ENCODE peak calls at places on chromosomes 12 and 14, in six cellular contexts. W is substantia nigra; G is CD8-positive, alpha-beta memory T cell; H is cardiac muscle cell; R is epithelial cell of prostate; K is thoracic aorta. M is an unnamed sample.
A peak's percentile ranks its signal among the peaks of the same experiment; 100 is the strongest.

GRCh38 chr14:87994974-87995373 is 2.0 kb upstream of the GALC start:
- DNase-seq in W (no peak), G (no peak), H (peak; percentile 14), R (no peak), K (no peak), M (no peak)

GRCh38 chr12:76272292-76272691 is 75.9 kb downstream of the BBS10 start:
- DNase-seq in W (peak; percentile 69), G (no peak), H (no peak), R (no peak), K (no peak), M (no peak)

GRCh38 chr12:120218680-120219606 is 18.0 kb upstream of the RPLP0 start:
- DNase-seq in W (no peak), G (no peak), H (no peak), R (no peak), K (no peak), M (no peak)

GRCh38 chr12:6905414-6906040 is 905 bp downstream of the LRRC23 start:
- DNase-seq in W (no peak), G (no peak), H (no peak), R (no peak), K (no peak), M (no peak)

GRCh38 chr14:57266060-57266459 is 2.6 kb downstream of the EXOC5 start:
- DNase-seq in W (no peak), G (no peak), H (peak; percentile 17), R (no peak), K (no peak), M (no peak)

GRCh38 chr12:78696267-78696666 is 168.3 kb upstream of the SYT1 start:
- DNase-seq in W (no peak), G (no peak), H (no peak), R (peak; percentile 3), K (no peak), M (no peak)

GRCh38 chr12:95956557-95957145 is 13.5 kb downstream of the AMDHD1 start:
- DNase-seq in W (no peak), G (no peak), H (no peak), R (no peak), K (no peak), M (no peak)

GRCh38 chr12:232731-233614 is 19.0 kb upstream of the SLC6A12 start:
- DNase-seq in W (no peak), G (no peak), H (no peak), R (no peak), K (no peak), M (no peak)

GRCh38 chr14:75461755-75462349 is 34.0 kb downstream of the JDP2 start:
- DNase-seq in W (no peak), G (no peak), H (no peak), R (no peak), K (no peak), M (no peak)

GRCh38 chr12:96501139-96501741 is 11.9 kb downstream of the CFAP54 start:
- DNase-seq in W (no peak), G (peak; percentile 17), H (peak; percentile 84), R (peak; percentile 66), K (no peak), M (peak; percentile 82)

GRCh38 chr12:59055204-59055839 is 135.0 kb upstream of the LRIG3 start:
- DNase-seq in W (no peak), G (no peak), H (peak; percentile 55), R (peak; percentile 96), K (no peak), M (peak; percentile 95)

GRCh38 chr14:62776300-62776699 is 269.0 kb downstream of the KCNH5 start:
- DNase-seq in W (no peak), G (no peak), H (no peak), R (no peak), K (no peak), M (no peak)
- H3K27ac ChIP-seq in W (no peak overlapping the region), G (no peak overlapping the region), H (no peak overlapping the region), R (no peak overlapping the region), K (no peak overlapping the region), M (no peak overlapping the region)

GRCh38 chr12:2719405-2719804 is 75.4 kb upstream of the FKBP4 start:
- DNase-seq in W (no peak), G (no peak), H (no peak), R (peak; percentile 29), K (no peak), M (peak; percentile 28)
- H3K27ac ChIP-seq in W (no peak overlapping the region), G (no peak overlapping the region), H (no peak overlapping the region), R (no peak overlapping the region), K (no peak overlapping the region), M (no peak overlapping the region)

GRCh38 chr12:55899035-55899434 is 28.7 kb downstream of the PYM1 start:
- DNase-seq in W (no peak), G (no peak), H (peak; percentile 58), R (no peak), K (no peak), M (no peak)
- H3K27ac ChIP-seq in W (no peak overlapping the region), G (no peak overlapping the region), H (no peak overlapping the region), R (no peak overlapping the region), K (no peak overlapping the region), M (no peak overlapping the region)

GRCh38 chr12:93403988-93404803 is 26.5 kb downstream of the NUDT4 start:
- DNase-seq in W (no peak), G (no peak), H (peak; percentile 77), R (no peak), K (no peak), M (no peak)

GRCh38 chr12:93404961-93405849 is 27.5 kb downstream of the NUDT4 start:
- DNase-seq in W (no peak), G (no peak), H (no peak), R (no peak), K (no peak), M (no peak)

GRCh38 chr12:93407963-93408283 is 30.2 kb downstream of the NUDT4 start:
- DNase-seq in W (no peak), G (no peak), H (no peak), R (no peak), K (no peak), M (no peak)

GRCh38 chr12:93407283-93407962 is 29.7 kb downstream of the NUDT4 start:
- DNase-seq in W (no peak), G (no peak), H (no peak), R (no peak), K (no peak), M (no peak)

DNA sequence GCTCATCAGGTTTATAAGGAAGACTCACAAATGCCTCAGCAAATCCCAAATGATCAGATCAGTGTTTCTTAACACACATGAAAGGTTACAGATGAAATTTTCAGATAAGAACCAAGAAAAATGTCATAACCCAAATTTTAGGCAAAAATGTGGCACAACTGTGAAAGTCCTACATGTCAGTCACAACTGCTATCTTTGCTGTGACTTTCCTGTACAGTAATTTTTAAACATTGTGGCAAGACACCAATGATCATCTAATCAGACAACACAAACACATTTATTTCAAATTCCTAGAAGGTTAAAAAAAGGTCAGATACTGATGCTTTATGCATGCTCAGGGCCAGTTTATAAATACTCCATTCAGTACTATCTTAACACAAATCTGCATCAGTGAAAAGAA is 31.1 kb downstream of the NUDT4 start:
- DNase-seq in W (no peak), G (no peak), H (no peak), R (no peak), K (no peak), M (no peak)
- H3K27ac ChIP-seq in W (no peak overlapping the region), G (no peak overlapping the region), H (peak overlapping the region; percentile 50), R (peak overlapping the region; percentile 85), K (no peak overlapping the region), M (no peak overlapping the region)

DNA sequence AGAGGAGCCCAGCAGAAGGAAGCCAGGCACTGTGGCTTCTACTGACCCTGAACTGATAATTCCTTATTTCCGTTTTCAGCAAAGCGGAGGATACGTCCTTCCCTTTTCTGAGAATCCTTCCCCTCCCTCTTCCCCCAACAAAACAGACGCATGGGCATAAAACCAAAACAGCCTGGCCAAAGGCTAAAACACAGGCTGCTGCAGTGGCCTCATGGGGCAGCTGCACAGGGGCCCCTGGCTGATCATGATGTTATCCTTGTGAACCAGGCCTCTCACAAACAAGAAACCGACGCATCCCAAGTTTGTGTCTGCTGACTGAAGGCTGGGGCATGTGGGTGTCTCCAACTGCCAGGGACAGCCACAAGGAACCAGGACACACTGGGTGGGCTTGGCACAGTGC is 23.4 kb upstream of the STON2 start:
- DNase-seq in W (no peak), G (no peak), H (peak; percentile 19), R (no peak), K (no peak), M (no peak)
- H3K27ac ChIP-seq in W (no peak overlapping the region), G (no peak overlapping the region), H (no peak overlapping the region), R (no peak overlapping the region), K (no peak overlapping the region), M (no peak overlapping the region)

DNA sequence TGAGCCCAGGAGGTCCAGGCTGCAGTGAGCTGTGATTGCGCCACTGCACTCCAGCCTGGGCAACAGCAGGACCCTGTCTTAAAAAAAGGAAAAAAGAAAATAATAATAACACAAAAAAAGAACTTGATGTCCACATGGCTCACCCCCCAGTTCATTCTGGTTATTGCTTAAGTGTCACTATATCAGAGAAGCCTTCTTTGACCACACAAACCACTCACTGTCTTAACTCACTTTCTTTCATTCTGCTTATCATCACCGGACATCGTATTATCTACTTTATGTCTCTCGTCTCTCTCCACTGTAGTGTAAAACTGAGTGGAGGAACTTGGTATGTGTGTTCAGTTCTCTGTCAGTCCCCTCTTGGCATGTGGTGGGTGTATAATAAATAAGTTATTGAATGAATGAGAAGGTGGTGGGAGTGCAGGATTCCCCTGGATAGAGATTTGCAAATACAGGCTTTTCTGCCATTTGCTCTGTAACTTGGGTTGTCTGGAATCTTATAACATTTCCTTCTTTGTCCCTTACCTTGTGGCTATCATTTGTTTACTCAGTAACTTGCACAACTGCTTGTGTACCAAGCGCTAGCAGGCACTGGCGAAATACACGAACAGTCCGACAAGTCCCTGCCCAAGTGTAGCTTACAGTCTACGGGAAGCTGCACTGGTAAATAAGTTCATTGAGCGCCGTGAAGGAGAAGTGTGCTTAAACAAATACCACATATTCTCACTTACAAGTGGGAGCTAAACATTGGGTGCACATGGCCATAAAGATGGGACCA is 86.6 kb upstream of the TRAF3 start:
- DNase-seq in W (no peak), G (no peak), H (no peak), R (peak; percentile 3), K (no peak), M (no peak)
- H3K27ac ChIP-seq in W (no peak overlapping the region), G (no peak overlapping the region), H (no peak overlapping the region), R (no peak overlapping the region), K (no peak overlapping the region), M (no peak overlapping the region)

GRCh38 chr14:77088645-77089044 is 9.4 kb upstream of the CIPC start:
- DNase-seq in W (no peak), G (no peak), H (no peak), R (no peak), K (no peak), M (no peak)
- H3K27ac ChIP-seq in W (no peak overlapping the region), G (no peak overlapping the region), H (no peak overlapping the region), R (peak overlapping the region; percentile 68), K (no peak overlapping the region), M (no peak overlapping the region)

DNA sequence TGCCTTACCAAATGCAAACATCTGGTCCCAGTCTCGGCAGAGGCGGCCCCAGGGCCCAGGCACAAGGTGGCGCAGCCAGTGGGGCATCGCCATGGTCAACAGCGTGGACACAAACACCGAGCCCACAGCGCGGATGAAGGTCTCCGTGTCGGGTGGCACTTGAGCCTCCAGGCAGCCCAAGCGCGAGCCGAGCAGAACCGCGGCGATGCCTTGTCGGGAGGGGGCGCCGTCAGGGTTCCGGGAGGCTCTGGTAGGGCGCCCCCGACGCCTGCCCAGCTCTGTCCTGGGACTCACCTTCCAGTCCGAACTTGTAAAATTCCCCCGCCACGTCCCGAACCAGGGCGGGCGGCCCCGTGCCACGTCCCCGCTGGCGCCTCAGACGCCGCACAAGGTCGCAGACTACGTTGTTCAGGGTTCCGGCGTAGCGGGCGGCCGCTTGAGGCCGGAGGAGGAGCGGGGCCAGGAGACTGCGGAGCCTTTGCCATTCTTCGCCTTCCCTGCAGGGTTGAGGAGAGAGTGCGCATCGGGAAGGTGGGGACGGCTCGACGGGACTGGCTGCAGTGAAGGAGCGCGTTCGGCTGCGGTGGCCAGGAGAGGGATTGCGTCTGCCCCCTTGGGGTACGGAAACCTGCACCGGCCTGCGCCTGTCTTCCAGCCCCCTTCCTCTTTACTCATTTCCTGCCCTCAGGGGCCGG is 1.7 kb downstream of the CYP27B1 start:
- DNase-seq in W (no peak), G (peak; percentile 32), H (peak; percentile 37), R (no peak), K (no peak), M (peak; percentile 75)
- H3K27ac ChIP-seq in W (no peak overlapping the region), G (no peak overlapping the region), H (no peak overlapping the region), R (peak overlapping the region; percentile 78), K (no peak overlapping the region), M (no peak overlapping the region)